ENCODE peak calls at places on chromosomes 11 and 22, in four cellular contexts. M, Z, E and W are unnamed samples.

GRCh38 chr11:124740277-124740882 is 638 bp downstream of the NRGN start:
- DNase-seq in E (no peak), Z (no peak), M (peak; percentile 43), W (peak; percentile 76)

GRCh38 chr22:23152238-23153114 is 7.2 kb downstream of the RAB36 start:
- DNase-seq in Z (no peak), E (peak; percentile 90), M (no peak), W (no peak)

GRCh38 chr11:37861671-37862070 is 1263.6 kb upstream of the RAG2 start:
- DNase-seq in E (no peak), Z (no peak), M (no peak), W (no peak)

GRCh38 chr22:22743128-22743760 is 98.8 kb downstream of the GGTLC2 start:
- DNase-seq in Z (no peak), E (no peak), M (no peak), W (no peak)

GRCh38 chr22:50144005-50144614 is 26.4 kb upstream of the PANX2 start:
- DNase-seq in E (no peak), Z (no peak), M (no peak), W (no peak)

GRCh38 chr22:40116496-40117200 is 61.1 kb upstream of the TNRC6B start:
- DNase-seq in E (no peak), Z (no peak), M (no peak), W (no peak)

GRCh38 chr11:88016392-88017020 is 158.7 kb downstream of the RAB38 start:
- DNase-seq in E (peak; percentile 78), M (peak; percentile 16), Z (peak; percentile 27), W (peak; percentile 28)

GRCh38 chr11:10856689-10857603 is 907 bp downstream of the ZBED5 start:
- DNase-seq in Z (peak; percentile 15), E (peak; percentile 48), M (peak; percentile 22), W (peak; percentile 42)

GRCh38 chr11:80155412-80156017 is 714.7 kb upstream of the TENM4 start:
- DNase-seq in M (peak; percentile 21), Z (no peak), E (peak; percentile 21), W (peak; percentile 24)

GRCh38 chr11:114154271-114155047 is 94.9 kb downstream of the ZBTB16 start:
- DNase-seq in M (no peak), Z (no peak), E (peak; percentile 30), W (no peak)

GRCh38 chr11:33652930-33653329 is 47.7 kb downstream of the C11orf91 start:
- DNase-seq in Z (no peak), M (no peak), E (no peak), W (no peak)

GRCh38 chr11:44563716-44564115 is 1.7 kb upstream of the CD82 start:
- DNase-seq in Z (no peak), E (no peak), M (no peak), W (no peak)

GRCh38 chr11:57481915-57482781 is 21.8 kb downstream of the RTN4RL2 start:
- DNase-seq in E (no peak), Z (no peak), M (no peak), W (no peak)

GRCh38 chr11:72781313-72782080 is 12.3 kb downstream of the STARD10 start:
- DNase-seq in E (no peak), Z (no peak), M (peak; percentile 89), W (peak; percentile 92)

GRCh38 chr11:99325807-99326206 is 305.1 kb downstream of the CNTN5 start:
- DNase-seq in Z (no peak), M (no peak), E (peak; percentile 2), W (no peak)

GRCh38 chr11:128767518-128767917 is 73.6 kb downstream of the FLI1 start:
- DNase-seq in Z (no peak), M (no peak), E (no peak), W (no peak)

GRCh38 chr22:38191115-38191514 is 9.5 kb upstream of the PLA2G6 start:
- DNase-seq in E (no peak), Z (no peak), M (no peak), W (no peak)

GRCh38 chr11:1151366-1152315 is 6.1 kb upstream of the MUC5AC start:
- DNase-seq in E (no peak), Z (no peak), M (no peak), W (peak; percentile 16)

GRCh38 chr11:808427-809286 is 1.1 kb upstream of the RPLP2 start:
- DNase-seq in M (no peak), Z (no peak), E (peak; percentile 71), W (peak; percentile 88)

GRCh38 chr11:126109941-126110731 is 47.5 kb upstream of the CDON start:
- DNase-seq in E (no peak), Z (no peak), M (no peak), W (no peak)

GRCh38 chr11:111454561-111455192 is 57.5 kb downstream of the BTG4 start:
- DNase-seq in E (peak; percentile 42), M (peak; percentile 79), Z (no peak), W (peak; percentile 78)

GRCh38 chr11:20444537-20444936 is 57.0 kb downstream of the PRMT3 start:
- DNase-seq in E (no peak), M (no peak), Z (no peak), W (no peak)

GRCh38 chr22:27270818-27271510 is 530.6 kb downstream of the MN1 start:
- DNase-seq in E (no peak), Z (no peak), M (no peak), W (no peak)

GRCh38 chr22:32752868-32753520 is 48.5 kb upstream of the TIMP3 start:
- DNase-seq in E (no peak), M (no peak), Z (no peak), W (no peak)

GRCh38 chr11:63761173-63761572 is 7.4 kb downstream of the ZFTA start:
- DNase-seq in E (no peak), Z (no peak), M (no peak), W (no peak)

GRCh38 chr11:19890308-19890707 is 177.7 kb downstream of the NAV2 start:
- DNase-seq in M (no peak), Z (no peak), E (no peak), W (no peak)

GRCh38 chr11:10308208-10308954 is 3.5 kb downstream of the ADM start:
- DNase-seq in M (no peak), Z (no peak), E (no peak), W (no peak)

GRCh38 chr22:38250642-38251354 is 22.0 kb downstream of the TMEM184B start:
- DNase-seq in M (no peak), E (no peak), Z (no peak), W (no peak)

GRCh38 chr22:30926706-30927105 is 41.9 kb downstream of the MORC2 start:
- DNase-seq in E (no peak), Z (no peak), M (no peak), W (no peak)

GRCh38 chr11:122439911-122440782 is 215.4 kb upstream of the UBASH3B start:
- DNase-seq in E (peak; percentile 83), Z (no peak), M (no peak), W (peak; percentile 48)
- TF ChIP-seq MXI1 in E (peak; percentile 40), Z (no peak), M (no peak), W (no peak)

GRCh38 chr11:105911454-105911853 is 110.6 kb downstream of the MSANTD4 start:
- DNase-seq in E (no peak), Z (no peak), M (no peak), W (no peak)

GRCh38 chr11:105900515-105901035 is 121.5 kb downstream of the MSANTD4 start:
- DNase-seq in Z (no peak), M (no peak), E (no peak), W (no peak)

GRCh38 chr11:105910095-105910715 is 111.8 kb downstream of the MSANTD4 start:
- DNase-seq in M (no peak), Z (no peak), E (no peak), W (no peak)

GRCh38 chr11:105903113-105903512 is 118.9 kb downstream of the MSANTD4 start:
- DNase-seq in E (no peak), M (no peak), Z (no peak), W (no peak)

DNA sequence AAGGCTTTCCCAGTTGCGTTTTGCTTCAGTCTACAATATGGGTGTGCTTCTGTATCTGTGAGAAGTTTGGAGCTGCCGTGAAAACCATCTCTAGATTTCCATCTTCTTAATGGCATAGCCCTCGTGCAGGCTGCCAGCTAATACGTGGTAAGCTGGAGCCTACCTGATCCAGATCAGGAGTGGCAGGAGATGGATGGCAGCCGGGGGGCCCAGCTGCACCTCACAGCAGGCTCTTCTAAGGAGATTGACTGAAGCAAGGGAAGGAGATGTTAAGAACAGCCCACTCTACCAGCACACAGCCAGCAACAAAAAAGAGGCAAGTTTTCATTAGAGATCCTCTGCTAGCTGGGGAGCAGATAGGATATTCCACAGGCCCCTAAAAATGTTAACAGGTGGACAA is 115.5 kb downstream of the MSANTD4 start:
- DNase-seq in Z (no peak), M (no peak), E (no peak), W (no peak)
- TF ChIP-seq ZBTB33 in Z (no peak), M (no peak), E (no peak), W (no peak)

DNA sequence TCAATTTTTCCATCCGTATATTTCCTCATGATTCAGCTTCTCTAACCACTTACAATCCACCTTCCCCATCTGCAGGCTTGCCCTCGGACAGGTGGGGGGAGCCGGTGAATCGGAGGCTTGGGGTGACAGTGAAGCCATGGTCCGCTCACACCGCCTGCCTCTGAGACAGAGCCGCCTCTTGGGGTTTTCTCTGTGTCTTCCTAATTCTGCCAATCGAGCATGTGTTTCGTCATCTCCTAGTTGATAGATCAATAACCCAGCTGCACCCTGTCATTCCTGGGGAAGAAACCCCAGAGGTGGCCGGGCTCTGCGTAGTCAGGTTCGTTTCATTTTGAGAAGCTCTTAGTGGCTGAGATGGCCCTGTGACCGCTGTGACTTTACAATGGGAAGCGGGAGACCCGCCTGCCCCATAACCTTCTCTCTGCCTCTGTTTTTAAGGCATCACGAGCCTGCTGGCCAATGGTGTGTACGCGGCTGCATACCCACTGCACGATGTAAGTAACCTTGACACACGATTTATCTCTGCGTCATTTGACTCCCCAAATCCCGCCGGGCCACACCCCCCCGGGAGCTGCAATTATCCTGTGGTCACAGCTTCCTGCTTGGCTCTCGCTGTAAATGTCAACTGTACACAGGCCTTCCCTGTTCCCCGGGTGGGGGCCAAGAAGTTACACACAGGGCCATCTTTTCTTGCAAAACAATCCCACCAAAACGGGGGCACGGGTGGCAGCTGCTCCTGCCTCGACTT is 33.3 kb downstream of the ANO1 start:
- DNase-seq in M (peak; percentile 80), E (peak; percentile 5), Z (no peak), W (no peak)
- TF ChIP-seq MXI1 in M (no peak), E (no peak), Z (no peak), W (no peak)

DNA sequence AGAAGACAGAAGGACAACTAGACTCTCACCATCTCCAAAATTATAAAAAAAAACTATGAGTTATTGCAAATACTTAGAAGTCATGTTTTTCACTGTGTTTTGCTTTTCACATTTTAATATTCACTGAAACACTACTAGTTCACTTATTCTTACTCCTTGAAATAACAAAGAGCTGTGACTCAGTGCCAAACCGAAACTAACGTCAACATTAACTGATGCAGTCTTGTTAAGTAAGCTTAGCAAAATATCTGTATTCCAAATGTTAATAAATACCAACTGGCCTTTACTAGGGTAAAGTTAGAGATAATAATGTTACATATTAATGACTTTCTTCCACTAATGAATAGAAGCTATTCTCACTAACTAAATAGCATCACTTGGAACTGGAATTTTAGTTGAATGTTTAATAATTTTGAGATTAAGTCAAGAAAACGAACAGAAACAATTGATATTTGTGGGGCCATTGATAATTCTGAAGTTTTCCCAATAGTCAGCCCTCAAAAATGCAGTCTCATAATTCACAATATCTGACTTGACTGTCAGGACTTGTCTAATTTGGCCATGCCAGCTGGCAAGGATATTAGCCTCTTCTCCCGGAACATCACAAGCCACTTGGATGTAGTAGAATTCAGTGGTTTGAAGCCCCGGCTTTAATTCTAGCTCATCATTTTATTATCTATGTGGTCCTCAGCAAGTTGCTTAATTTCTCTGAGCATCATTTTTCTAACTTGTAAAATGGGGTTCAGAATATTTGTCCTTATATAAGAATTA is 230.1 kb upstream of the DDI1 start:
- DNase-seq in M (no peak), Z (no peak), E (no peak), W (no peak)
- TF ChIP-seq ZBTB33 in M (no peak), Z (no peak), E (no peak), W (no peak)